ENCODE peak calls at places on chromosomes 5 and 9, in eight cellular contexts. Q, D, F, O, X, R, S and L are unnamed samples. For H3K9me3, the result is how much of the 10 kb centered on the place peaks cover.

GRCh38 chr9:98150164-98150563 is 31.1 kb upstream of the TRIM14 start:
- DNase-seq in F (no peak), R (no peak), O (peak), Q (no peak), X (peak), S (no peak), D (no peak), L (no peak)

GRCh38 chr5:83964235-83964634 is 243.6 kb upstream of the HAPLN1 start:
- DNase-seq in R (no peak), X (no peak), Q (peak), F (no peak), O (no peak), S (no peak), D (no peak), L (no peak)

GRCh38 chr9:132768932-132769894 is 98.9 kb downstream of the GTF3C4 start:
- DNase-seq in Q (peak), R (peak), D (peak), O (no peak), X (peak), S (peak), F (peak), L (peak)

GRCh38 chr9:136255166-136255538 is 9.5 kb upstream of the QSOX2 start:
- DNase-seq in X (no peak), O (no peak), D (no peak), F (no peak), R (peak), S (no peak), Q (peak), L (no peak)

GRCh38 chr5:41707853-41708603 is 162.2 kb downstream of the OXCT1 start:
- DNase-seq in X (no peak), Q (peak), S (no peak), D (no peak), F (no peak), R (peak), O (no peak), L (no peak)

GRCh38 chr5:54821445-54822330 is 163.7 kb downstream of the ESM1 start:
- DNase-seq in Q (no peak), D (no peak), O (peak), S (no peak), X (no peak), R (no peak), F (no peak), L (no peak)

GRCh38 chr5:73943375-73943774 is 317.4 kb downstream of the ARHGEF28 start:
- DNase-seq in F (no peak), O (no peak), R (no peak), S (no peak), Q (peak), D (no peak), X (no peak), L (no peak)

GRCh38 chr9:95249986-95250385 is 67.5 kb downstream of the FANCC start:
- DNase-seq in R (no peak), S (no peak), F (no peak), O (no peak), D (no peak), X (no peak), Q (no peak), L (no peak)

GRCh38 chr9:31597977-31598376 is 786.5 kb upstream of the ACO1 start:
- DNase-seq in F (no peak), R (peak), D (no peak), X (no peak), O (peak), S (no peak), Q (no peak), L (no peak)

GRCh38 chr9:136807281-136808074 is at the start of gene RABL6:
- DNase-seq in S (peak), F (peak), D (peak), R (peak), O (no peak), Q (peak), X (peak), L (peak)

GRCh38 chr9:88697764-88698436 is 162.9 kb downstream of the NXNL2 start:
- DNase-seq in S (no peak), F (no peak), R (peak), O (no peak), D (no peak), X (no peak), Q (peak), L (no peak)

GRCh38 chr5:14730466-14730865 is 65.9 kb downstream of the OTULIN start:
- DNase-seq in O (no peak), X (peak), D (no peak), R (no peak), Q (no peak), F (no peak), S (no peak), L (no peak)

GRCh38 chr5:58454025-58454424 is 5.9 kb downstream of the PLK2 start:
- DNase-seq in X (no peak), F (no peak), Q (no peak), S (no peak), O (no peak), D (no peak), R (no peak), L (no peak)

GRCh38 chr5:92758552-92758951 is 822.5 kb downstream of the NR2F1-AS1 start:
- DNase-seq in F (no peak), O (peak), X (no peak), S (no peak), D (no peak), R (no peak), Q (peak), L (no peak)

GRCh38 chr5:72452515-72453259 is 54.5 kb downstream of the ZNF366 start:
- DNase-seq in X (peak), S (peak), O (peak), R (no peak), Q (peak), D (peak), F (no peak), L (no peak)

GRCh38 chr5:81513982-81514381 is 120.0 kb upstream of the ACOT12 start:
- DNase-seq in O (no peak), F (no peak), S (no peak), Q (peak), X (no peak), D (no peak), R (peak), L (no peak)

GRCh38 chr9:86407022-86407421 is 52.8 kb upstream of the TUT7 start:
- DNase-seq in X (no peak), F (no peak), S (no peak), Q (peak), O (peak), D (no peak), R (no peak), L (no peak)

GRCh38 chr5:38831909-38832308 is 13.9 kb upstream of the OSMR start:
- DNase-seq in D (no peak), Q (peak), F (no peak), X (no peak), O (no peak), S (no peak), R (peak), L (no peak)

GRCh38 chr9:37953775-37954437 is 50.0 kb upstream of the SLC25A51 start:
- DNase-seq in F (no peak), S (peak), R (peak), D (no peak), Q (peak), O (peak), X (no peak), L (no peak)

GRCh38 chr5:116553366-116553765 is 21.3 kb downstream of the SEMA6A start:
- DNase-seq in D (no peak), Q (no peak), X (no peak), O (no peak), R (no peak), S (no peak), F (no peak), L (no peak)

GRCh38 chr9:108151161-108151586 is 661.6 kb upstream of the KLF4 start:
- DNase-seq in D (no peak), R (no peak), Q (peak), S (no peak), X (no peak), O (peak), F (no peak), L (no peak)

GRCh38 chr9:77960356-77961153 is 71.1 kb downstream of the GNAQ start:
- DNase-seq in D (no peak), X (no peak), S (no peak), R (peak), O (no peak), F (no peak), Q (no peak), L (no peak)

GRCh38 chr5:8332666-8333444 is 463.9 kb downstream of the MTRR start:
- DNase-seq in R (no peak), O (no peak), S (no peak), Q (no peak), D (no peak), F (no peak), X (no peak), L (no peak)

GRCh38 chr9:81389569-81389993 is 299.8 kb downstream of the TLE1 start:
- DNase-seq in O (peak), X (no peak), D (no peak), Q (peak), S (peak), F (no peak), R (no peak), L (no peak)

GRCh38 chr5:60883229-60883628 is 39.2 kb upstream of the ELOVL7 start:
- DNase-seq in S (no peak), R (peak), D (no peak), F (no peak), Q (peak), O (no peak), X (no peak), L (no peak)

GRCh38 chr5:4579679-4580078 is 560.5 kb upstream of the ADAMTS16 start:
- DNase-seq in F (no peak), D (no peak), R (no peak), O (no peak), S (no peak), Q (no peak), X (no peak), L (no peak)

GRCh38 chr5:97560176-97560993 is 377.3 kb upstream of the RIOK2 start:
- DNase-seq in X (no peak), O (no peak), F (no peak), D (no peak), S (no peak), R (no peak), Q (no peak), L (no peak)

GRCh38 chr9:114237781-114238180 is 82.4 kb downstream of the COL27A1 start:
- DNase-seq in S (no peak), Q (no peak), X (no peak), F (no peak), O (no peak), D (no peak), R (no peak), L (no peak)

GRCh38 chr9:82593436-82593835 is 469.5 kb downstream of the RASEF start:
- DNase-seq in S (no peak), Q (peak), X (no peak), O (no peak), F (no peak), R (peak), D (no peak), L (no peak)

GRCh38 chr9:127844821-127845359 is 9.6 kb downstream of the ENG start:
- DNase-seq in F (no peak), D (no peak), S (no peak), R (no peak), X (no peak), Q (peak), O (no peak), L (no peak)

GRCh38 chr9:7318920-7319319 is 480.7 kb downstream of the DMAC1 start:
- DNase-seq in X (no peak), R (no peak), F (no peak), Q (no peak), O (no peak), D (no peak), S (no peak), L (no peak)

GRCh38 chr9:91220491-91221135 is 141.1 kb downstream of the AUH start:
- DNase-seq in O (no peak), S (no peak), F (no peak), R (no peak), Q (peak), X (no peak), D (no peak), L (no peak)

GRCh38 chr9:31251386-31251785 is 1133.1 kb upstream of the ACO1 start:
- DNase-seq in F (no peak), O (no peak), Q (no peak), S (no peak), D (no peak), X (no peak), R (no peak), L (no peak)

GRCh38 chr9:121890746-121891145 is 202.4 kb downstream of the TTLL11 start:
- DNase-seq in O (no peak), F (no peak), Q (no peak), R (no peak), D (no peak), S (no peak), X (no peak), L (no peak)

GRCh38 chr5:170885779-170886178 is 24.0 kb downstream of the RANBP17 start:
- DNase-seq in Q (no peak), D (no peak), F (no peak), R (no peak), X (no peak), S (no peak), O (no peak), L (no peak)

GRCh38 chr9:33287087-33287490 is 3.2 kb upstream of the NFX1 start:
- DNase-seq in R (peak), D (no peak), X (no peak), S (no peak), Q (peak), F (peak), O (peak), L (no peak)

GRCh38 chr5:82341325-82341724 is 63.2 kb upstream of the RPS23 start:
- DNase-seq in O (no peak), D (no peak), F (no peak), X (no peak), R (no peak), Q (no peak), S (no peak), L (no peak)

GRCh38 chr9:137267933-137268355 is 9.6 kb upstream of the TOR4A start:
- DNase-seq in X (no peak), O (no peak), S (no peak), Q (no peak), F (no peak), D (no peak), R (no peak), L (no peak)

GRCh38 chr9:5784526-5785315 is 48.2 kb downstream of the ERMP1 start:
- DNase-seq in F (no peak), X (no peak), R (no peak), O (no peak), D (no peak), S (no peak), Q (no peak), L (no peak)

GRCh38 chr9:5787759-5788329 is 45.1 kb downstream of the ERMP1 start:
- DNase-seq in O (no peak), R (no peak), Q (no peak), X (no peak), D (no peak), S (no peak), F (no peak), L (no peak)

GRCh38 chr9:5787220-5787619 is 45.7 kb downstream of the ERMP1 start:
- DNase-seq in S (no peak), R (no peak), F (no peak), D (no peak), X (no peak), Q (no peak), O (no peak), L (no peak)

GRCh38 chr9:5786370-5787127 is 46.4 kb downstream of the ERMP1 start:
- DNase-seq in F (no peak), R (no peak), O (no peak), S (no peak), X (no peak), Q (peak), D (no peak), L (no peak)

GRCh38 chr9:5783982-5784381 is 48.9 kb downstream of the ERMP1 start:
- DNase-seq in X (no peak), F (no peak), Q (peak), D (no peak), R (no peak), O (no peak), S (no peak), L (no peak)
- H3K9me3 ChIP-seq in X (under half), F (under half), Q (under half), D (under half), R (under half), O (under half), S (under half), L (under half)

GRCh38 chr5:158549306-158549705 is 550.4 kb downstream of the EBF1 start:
- DNase-seq in Q (no peak), D (no peak), F (no peak), X (no peak), S (no peak), R (no peak), O (no peak), L (no peak)

GRCh38 chr5:158553946-158554336 is 545.8 kb downstream of the EBF1 start:
- DNase-seq in Q (no peak), X (no peak), S (no peak), D (no peak), R (no peak), O (no peak), F (no peak), L (no peak)

GRCh38 chr5:158552241-158552640 is 547.5 kb downstream of the EBF1 start:
- DNase-seq in R (no peak), S (no peak), X (no peak), O (no peak), F (no peak), Q (no peak), D (no peak), L (no peak)

GRCh38 chr5:158559066-158559465 is 540.6 kb downstream of the EBF1 start:
- DNase-seq in R (no peak), Q (no peak), X (no peak), F (no peak), D (no peak), O (no peak), S (no peak), L (no peak)

DNA sequence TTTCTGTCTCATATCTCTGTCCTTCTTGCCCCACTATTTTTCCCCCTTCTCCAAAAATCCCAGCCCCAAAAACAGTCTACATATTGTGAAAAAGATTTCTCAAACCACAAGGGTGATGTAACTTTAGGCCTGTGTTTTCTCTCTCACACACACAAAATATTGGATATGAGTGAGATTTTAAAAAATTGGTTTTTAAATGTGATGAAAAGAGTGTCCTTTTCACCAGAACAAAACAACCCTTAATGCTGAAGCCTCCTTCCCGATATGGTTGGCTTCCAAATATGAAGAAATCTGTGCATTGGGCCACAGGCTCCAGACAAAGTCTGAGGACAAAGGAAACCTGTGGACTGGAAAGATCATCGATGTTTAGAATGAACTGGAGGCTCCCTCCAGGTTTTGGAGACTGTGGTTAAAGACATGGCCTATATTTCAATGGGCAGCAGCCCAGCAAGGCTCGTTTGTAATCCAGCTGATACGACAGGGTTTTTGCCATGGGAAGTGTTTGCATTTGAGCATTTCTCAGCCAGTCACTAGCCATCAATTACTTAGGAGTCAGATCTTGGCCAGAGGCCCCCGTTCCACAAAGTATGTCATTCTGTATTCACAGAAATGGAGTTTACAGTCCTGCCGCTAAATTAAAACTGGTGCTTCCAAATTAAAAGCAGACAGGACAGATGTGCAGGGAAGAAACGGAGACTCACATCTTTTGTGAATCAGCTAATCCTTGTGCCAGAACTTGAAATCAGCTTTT is 546.3 kb downstream of the EBF1 start:
- DNase-seq in F (no peak), D (no peak), R (no peak), O (no peak), S (no peak), X (no peak), Q (peak), L (no peak)
- H3K9me3 ChIP-seq in F (under half), D (under half), R (under half), O (under half), S (under half), X (under half), Q (under half), L (under half)

GRCh38 chr5:140869555-140869886 is 764 bp downstream of the PCDHA11 start:
- DNase-seq in S (no peak), D (no peak), R (no peak), F (no peak), O (no peak), X (no peak), Q (no peak), L (no peak)

GRCh38 chr5:140877262-140877581 is 2.1 kb downstream of the PCDHA12 start:
- DNase-seq in O (no peak), F (no peak), R (no peak), D (no peak), X (peak), Q (no peak), S (no peak), L (no peak)

GRCh38 chr5:140870221-140871201 is 1.8 kb downstream of the PCDHA11 start:
- DNase-seq in X (no peak), F (no peak), D (no peak), S (no peak), O (no peak), Q (no peak), R (no peak), L (no peak)

GRCh38 chr5:140875085-140876065 is at the start of gene PCDHA12:
- DNase-seq in S (no peak), X (no peak), D (no peak), R (peak), Q (no peak), F (no peak), O (no peak), L (no peak)
- H3K9me3 ChIP-seq in S (under half), X (under half), D (under half), R (under half), Q (under half), F (under half), O (under half), L (under half)

GRCh38 chr9:118459832-118460425 is 755.7 kb downstream of the TLR4 start:
- DNase-seq in F (no peak), O (no peak), D (no peak), Q (no peak), S (no peak), R (no peak), X (no peak), L (no peak)

GRCh38 chr9:118455259-118455658 is 751.1 kb downstream of the TLR4 start:
- DNase-seq in X (no peak), Q (peak), F (no peak), O (no peak), D (no peak), R (no peak), S (no peak), L (no peak)

GRCh38 chr9:118455781-118456180 is 751.6 kb downstream of the TLR4 start:
- DNase-seq in R (no peak), Q (no peak), X (no peak), O (no peak), D (no peak), F (no peak), S (no peak), L (no peak)
- H3K9me3 ChIP-seq in R (under half), Q (under half), X (under half), O (under half), D (under half), F (under half), S (under half), L (under half)

GRCh38 chr5:103075442-103075841 is 44.5 kb downstream of the GIN1 start:
- DNase-seq in X (no peak), D (no peak), S (no peak), Q (no peak), R (no peak), O (no peak), F (no peak), L (no peak)

DNA sequence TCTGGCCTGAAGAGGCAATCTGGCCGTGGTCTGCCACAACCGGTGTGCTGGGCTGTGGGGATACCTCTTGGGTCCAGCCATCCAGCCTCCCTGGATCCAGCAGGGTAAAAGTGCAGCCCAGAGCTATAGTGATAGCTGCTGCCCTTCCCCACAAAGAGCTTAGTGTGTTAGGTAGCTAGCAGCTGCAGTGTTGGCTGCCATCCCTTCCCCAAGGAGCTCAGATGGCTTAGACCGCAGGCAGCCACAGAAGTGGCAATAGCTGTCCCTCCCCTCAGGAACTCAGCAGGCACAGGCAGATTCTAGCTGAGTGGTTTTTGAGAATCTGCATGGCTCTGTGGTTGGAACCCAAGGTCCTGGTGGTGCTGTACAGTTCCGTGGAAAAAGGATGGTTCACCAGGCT is 40.1 kb downstream of the GIN1 start:
- DNase-seq in F (no peak), X (no peak), D (no peak), S (no peak), Q (no peak), O (no peak), R (no peak), L (no peak)
- H3K9me3 ChIP-seq in F (under half), X (under half), D (under half), S (under half), Q (under half), O (under half), R (under half), L (under half)